ENCODE peak calls at places on chromosomes 2 and 18, in five cellular contexts. X is fibroblast of mammary gland, P is right cardiac atrium, N is A549, F is bronchial epithelial cell. Q is an unnamed sample.

GRCh38 chr2:236054125-236054524 is 114.1 kb downstream of the GBX2 start:
- DNase-seq in X (peak; percentile 40), N (no peak), F (no peak), P (no peak), Q (no peak)

GRCh38 chr2:236342507-236342906 is 78.3 kb upstream of the ASB18 start:
- DNase-seq in X (no peak), N (no peak), P (no peak), F (no peak), Q (no peak)

GRCh38 chr2:210399440-210400041 is 77.0 kb downstream of the LANCL1 start:
- DNase-seq in X (peak; percentile 25), F (peak; percentile 43), P (no peak), N (peak; percentile 11), Q (peak; percentile 29)

GRCh38 chr2:28664120-28664842 is 87.3 kb upstream of the PPP1CB start:
- DNase-seq in P (peak; percentile 82), F (no peak), X (peak; percentile 33), N (no peak), Q (no peak)

GRCh38 chr2:118903029-118903351 is 39.0 kb upstream of the MARCO start:
- DNase-seq in X (no peak), N (no peak), P (no peak), F (no peak), Q (no peak)

GRCh38 chr2:136248242-136248641 is 130.3 kb upstream of the CXCR4 start:
- DNase-seq in P (no peak), N (peak; percentile 22), F (peak; percentile 80), X (peak; percentile 77), Q (peak; percentile 68)

GRCh38 chr2:11571170-11571569 is 37.3 kb downstream of the GREB1 start:
- DNase-seq in N (no peak), P (no peak), X (no peak), F (no peak), Q (no peak)

GRCh38 chr2:184769038-184769437 is 170.7 kb downstream of the ZNF804A start:
- DNase-seq in F (peak; percentile 37), P (no peak), N (no peak), X (peak; percentile 26), Q (peak; percentile 34)

GRCh38 chr2:227871375-227871788 is at the start of gene DAW1:
- DNase-seq in N (no peak), F (no peak), X (peak; percentile 59), P (peak; percentile 89), Q (peak; percentile 76)

GRCh38 chr18:55743701-55744100 is 155.7 kb upstream of the TCF4 start:
- DNase-seq in X (no peak), N (no peak), F (no peak), P (no peak), Q (no peak)

GRCh38 chr2:234044157-234044556 is 6.3 kb upstream of the SPP2 start:
- DNase-seq in F (peak; percentile 86), P (no peak), N (peak; percentile 66), X (peak; percentile 88), Q (peak; percentile 82)

GRCh38 chr2:176110975-176111663 is 4.0 kb downstream of the HOXD11 start:
- DNase-seq in X (peak; percentile 67), N (peak; percentile 76), F (peak; percentile 26), P (no peak), Q (peak; percentile 47)

GRCh38 chr2:111665011-111665410 is 219.0 kb downstream of the ANAPC1 start:
- DNase-seq in N (no peak), X (no peak), P (no peak), F (no peak), Q (no peak)

GRCh38 chr2:234823877-234824376 is 127.9 kb upstream of the SH3BP4 start:
- DNase-seq in N (peak; percentile 87), F (peak; percentile 67), X (peak; percentile 98), P (peak; percentile 52), Q (peak; percentile 98)

GRCh38 chr2:233210843-233211600 is 40.5 kb upstream of the ATG16L1 start:
- DNase-seq in X (peak; percentile 90), P (peak; percentile 93), F (peak; percentile 86), N (no peak), Q (peak; percentile 91)

GRCh38 chr2:167764772-167765341 is 482.5 kb downstream of the STK39 start:
- DNase-seq in F (peak; percentile 8), P (no peak), X (no peak), N (no peak), Q (no peak)

GRCh38 chr2:170170281-170171035 is 7.5 kb upstream of the MYO3B start:
- DNase-seq in F (no peak), P (no peak), N (no peak), X (no peak), Q (no peak)

GRCh38 chr2:27989149-27989548 is 98.6 kb downstream of the BABAM2 start:
- DNase-seq in P (no peak), F (peak; percentile 96), X (no peak), N (peak; percentile 28), Q (peak; percentile 37)

GRCh38 chr18:43651067-43651466 is 373.8 kb upstream of the SYT4 start:
- DNase-seq in N (no peak), F (no peak), P (no peak), X (no peak), Q (no peak)

GRCh38 chr2:29920130-29920577 is 1.2 kb downstream of the ALK start:
- DNase-seq in F (peak; percentile 10), N (peak; percentile 27), X (peak; percentile 18), P (peak; percentile 88), Q (peak; percentile 28)
- H3K4me3 ChIP-seq in F (no peak overlapping the region), N (peak overlapping the region; percentile 47), X (no peak overlapping the region), P (peak overlapping the region; percentile 30), Q (no peak overlapping the region)

GRCh38 chr18:58844871-58845270 is 19.8 kb upstream of the ZNF532 start:
- DNase-seq in P (no peak), X (no peak), F (no peak), N (no peak), Q (no peak)

GRCh38 chr18:58846325-58846724 is 18.4 kb upstream of the ZNF532 start:
- DNase-seq in P (no peak), N (no peak), F (no peak), X (no peak), Q (no peak)

GRCh38 chr18:58848685-58849084 is 16.0 kb upstream of the ZNF532 start:
- DNase-seq in F (peak; percentile 91), X (peak; percentile 81), N (peak; percentile 23), P (no peak), Q (peak; percentile 70)

GRCh38 chr18:58845913-58846312 is 18.8 kb upstream of the ZNF532 start:
- DNase-seq in F (no peak), X (no peak), P (no peak), N (no peak), Q (no peak)

GRCh38 chr18:58847383-58848071 is 17.1 kb upstream of the ZNF532 start:
- DNase-seq in P (peak; percentile 74), F (peak; percentile 46), N (no peak), X (no peak), Q (no peak)
- H3K4me3 ChIP-seq in P (peak overlapping the region; percentile 47), F (peak overlapping the region; percentile 5), N (no peak overlapping the region), X (no peak overlapping the region), Q (peak overlapping the region; percentile 22)

GRCh38 chr2:143740431-143740830 is 611.2 kb downstream of the ARHGAP15 start:
- DNase-seq in F (no peak), X (no peak), P (no peak), N (no peak), Q (no peak)
- H3K4me3 ChIP-seq in F (no peak overlapping the region), X (no peak overlapping the region), P (no peak overlapping the region), N (no peak overlapping the region), Q (no peak overlapping the region)

GRCh38 chr2:63053235-63053888 is 2.7 kb downstream of the OTX1 start:
- DNase-seq in P (no peak), N (no peak), X (no peak), F (no peak), Q (no peak)
- H3K4me3 ChIP-seq in P (peak overlapping the region; percentile 27), N (no peak overlapping the region), X (no peak overlapping the region), F (no peak overlapping the region), Q (no peak overlapping the region)

GRCh38 chr2:130390460-130391057 is 34.7 kb downstream of the PTPN18 start:
- DNase-seq in F (no peak), P (peak; percentile 74), X (no peak), N (no peak), Q (no peak)
- H3K4me3 ChIP-seq in F (peak overlapping the region; percentile 67), P (peak overlapping the region; percentile 65), X (peak overlapping the region; percentile 67), N (peak overlapping the region; percentile 56), Q (peak overlapping the region; percentile 68)